ENCODE peak calls at places on chromosomes 6 and 20, in nine cellular contexts. L is MV-4-11, A is astrocyte of the cerebellum, X is HCT116, M is NCI-H748 treated with DMSO at 0.1 percent for 48 hours, W is GM23248, J is T-helper 1 cell, Q is AG04450, F is lung. S is an unnamed sample.

GRCh38 chr6:142845624-142846458 is 99.1 kb downstream of the HIVEP2 start:
- DNase-seq in L (no peak), A (peak; percentile 90), X (peak; percentile 74), M (no peak), W (peak; percentile 80), J (peak; percentile 45), Q (no peak), F (peak; percentile 81), S (peak; percentile 91)

GRCh38 chr6:20900396-20901160 is 366.3 kb downstream of the CDKAL1 start:
- DNase-seq in L (no peak), A (no peak), X (no peak), M (no peak), W (no peak), J (no peak), Q (no peak), F (no peak), S (no peak)

GRCh38 chr20:18754030-18754659 is 59.4 kb upstream of the SCP2D1 start:
- DNase-seq in L (peak; percentile 11), A (no peak), X (no peak), M (no peak), W (no peak), J (no peak), Q (no peak), F (no peak), S (no peak)

GRCh38 chr20:63097336-63097831 is 90.6 kb upstream of the BHLHE23 start:
- DNase-seq in L (no peak), A (no peak), X (no peak), M (no peak), W (no peak), J (no peak), Q (no peak), F (no peak), S (no peak)

GRCh38 chr6:163926642-163927041 is 512.1 kb downstream of the QKI start:
- DNase-seq in L (no peak), A (peak; percentile 43), X (no peak), M (no peak), W (peak; percentile 8), J (no peak), Q (no peak), F (no peak), S (no peak)

GRCh38 chr6:108321253-108321740 is 26.4 kb downstream of the AFG1L start:
- DNase-seq in L (no peak), A (no peak), X (no peak), M (no peak), W (peak; percentile 1), J (no peak), Q (no peak), F (no peak), S (no peak)

GRCh38 chr20:31595654-31596411 is 9.3 kb upstream of the ID1 start:
- DNase-seq in L (peak; percentile 40), A (no peak), X (peak; percentile 57), M (no peak), W (peak; percentile 99), J (no peak), Q (peak; percentile 68), F (peak; percentile 75), S (peak; percentile 87)

GRCh38 chr6:111651185-111652034 is 45.7 kb upstream of the TRAF3IP2 start:
- DNase-seq in L (no peak), A (no peak), X (no peak), M (peak; percentile 70), W (no peak), J (no peak), Q (no peak), F (no peak), S (no peak)

GRCh38 chr6:33677689-33678088 is 33.8 kb downstream of the UQCC2 start:
- DNase-seq in L (no peak), A (no peak), X (no peak), M (no peak), W (no peak), J (no peak), Q (no peak), F (no peak), S (no peak)

GRCh38 chr6:87401832-87402231 is 5.9 kb upstream of the CFAP206 start:
- DNase-seq in L (no peak), A (no peak), X (no peak), M (no peak), W (no peak), J (no peak), Q (no peak), F (no peak), S (no peak)

GRCh38 chr20:11195169-11195568 is 521.4 kb upstream of the JAG1 start:
- DNase-seq in L (no peak), A (no peak), X (no peak), M (no peak), W (no peak), J (no peak), Q (no peak), F (no peak), S (peak; percentile 31)

GRCh38 chr20:64093013-64093503 is 8.9 kb upstream of the LKAAEAR1 start:
- DNase-seq in L (no peak), A (no peak), X (no peak), M (no peak), W (peak; percentile 17), J (no peak), Q (no peak), F (no peak), S (no peak)